ENCODE peak calls at places on chromosome 4, in four cellular contexts. Y is HepG2, O is K562, H is GM12878. Q is an unnamed sample.

GRCh38 chr4:23966720-23967119 is 76.9 kb upstream of the PPARGC1A start:
- DNase-seq in Y (peak), O (no peak), H (no peak), Q (peak)

GRCh38 chr4:56531149-56531770 is 25.7 kb downstream of the ARL9 start:
- DNase-seq in O (no peak), H (no peak), Y (no peak), Q (no peak)

GRCh38 chr4:6767725-6768538 is 14.6 kb upstream of the KIAA0232 start:
- DNase-seq in O (peak), H (no peak), Y (peak), Q (no peak)

GRCh38 chr4:110619401-110620247 is 3.3 kb downstream of the PITX2 start:
- DNase-seq in Y (no peak), H (no peak), O (no peak), Q (no peak)

GRCh38 chr4:147060171-147060931 is 114.7 kb upstream of the TTC29 start:
- DNase-seq in H (no peak), Y (no peak), O (no peak), Q (no peak)

GRCh38 chr4:88177981-88178632 is 19.7 kb upstream of the ABCG2 start:
- DNase-seq in H (no peak), Y (peak), O (peak), Q (no peak)

GRCh38 chr4:152939655-152940054 is 3.5 kb downstream of the FHDC1 start:
- DNase-seq in Y (no peak), H (no peak), O (no peak), Q (no peak)

GRCh38 chr4:70651864-70652506 is 14.3 kb downstream of the JCHAIN start:
- DNase-seq in Y (peak), H (no peak), O (no peak), Q (peak)

GRCh38 chr4:144174401-144175067 is 34.0 kb upstream of the GYPA start:
- DNase-seq in H (peak), O (peak), Y (peak), Q (peak)

GRCh38 chr4:59200992-59201391 is 1999.1 kb upstream of the ADGRL3 start:
- DNase-seq in H (no peak), Y (no peak), O (no peak), Q (no peak)

GRCh38 chr4:183435803-183436202 is 8.6 kb upstream of the CDKN2AIP start:
- DNase-seq in H (no peak), Y (no peak), O (no peak), Q (no peak)

GRCh38 chr4:141913928-141914327 is 277.5 kb downstream of the IL15 start:
- DNase-seq in Y (no peak), H (no peak), O (no peak), Q (no peak)

GRCh38 chr4:98633159-98633558 is 25.3 kb downstream of the TSPAN5 start:
- DNase-seq in H (no peak), Y (no peak), O (no peak), Q (no peak)

GRCh38 chr4:81606796-81607550 is 135.3 kb upstream of the RASGEF1B start:
- DNase-seq in Y (no peak), H (no peak), O (no peak), Q (no peak)
- TF ChIP-seq FOXM1 in Y (no peak), H (no peak), O (no peak), Q (no peak)

GRCh38 chr4:189146994-189147929 is 793.4 kb upstream of the FRG1 start:
- DNase-seq in O (no peak), Y (no peak), H (no peak), Q (no peak)

DNA sequence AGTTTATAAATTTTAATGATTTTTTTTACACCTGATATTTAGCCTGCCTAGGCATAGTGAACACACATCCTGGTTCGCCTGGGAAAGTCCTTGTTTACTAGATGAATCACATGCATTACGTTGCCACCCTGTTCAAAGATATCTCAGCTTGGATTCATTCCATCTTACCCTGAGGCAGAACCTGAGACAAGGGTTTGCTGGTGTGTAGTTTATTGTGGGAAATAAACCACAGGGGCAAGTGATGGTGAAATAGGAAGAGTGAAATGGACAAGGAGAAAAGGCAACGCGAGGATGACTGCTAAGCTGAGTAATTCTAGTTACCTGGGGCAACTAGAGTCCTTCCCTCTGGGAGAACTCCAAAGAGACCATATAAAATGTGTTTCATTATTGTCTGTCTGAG is 797.4 kb upstream of the FRG1 start:
- DNase-seq in H (no peak), O (no peak), Y (no peak), Q (no peak)
- TF ChIP-seq BHLHE40 in H (no peak), O (no peak), Y (no peak), Q (no peak)

DNA sequence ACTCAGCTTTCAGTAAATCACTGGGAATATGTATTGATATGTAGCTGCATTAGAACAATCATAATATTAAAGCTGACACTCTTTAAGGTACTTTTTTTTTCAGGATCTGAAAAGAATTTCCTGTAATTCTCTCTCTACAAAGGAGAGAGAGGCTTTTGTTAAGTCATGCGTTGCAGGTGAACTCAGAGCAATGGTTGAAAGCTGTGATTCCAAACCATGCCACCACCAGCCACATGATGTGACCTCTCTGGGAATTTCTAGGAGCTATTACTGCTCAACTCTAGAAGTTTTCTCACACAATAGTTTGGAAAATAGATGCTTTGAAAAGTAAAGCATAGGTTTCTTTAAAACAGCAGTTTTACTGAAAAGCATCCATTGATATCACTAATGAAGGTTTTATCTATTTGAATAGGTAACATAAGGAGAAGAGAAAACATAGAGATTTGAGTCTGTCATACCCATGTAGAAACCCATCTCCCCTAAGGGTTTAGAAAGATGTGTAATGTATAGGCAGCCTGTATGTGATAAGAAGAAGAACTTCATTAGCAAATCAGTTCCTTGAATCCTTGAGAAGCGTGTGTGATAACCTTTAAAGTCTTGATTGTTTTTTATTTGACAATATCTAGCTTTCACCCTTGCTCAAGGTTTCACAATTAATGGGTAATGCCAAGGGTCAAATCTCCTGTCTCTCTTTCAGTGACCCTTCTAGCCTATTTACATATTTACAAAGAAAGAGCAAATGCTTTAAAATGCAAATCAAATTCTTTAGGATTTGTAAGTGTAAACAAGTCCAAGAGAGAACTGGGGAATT is 161.0 kb upstream of the ANKRD50 start:
- DNase-seq in Y (no peak), H (no peak), O (no peak), Q (no peak)
- TF ChIP-seq FOXM1 in Y (no peak), H (no peak), O (no peak), Q (no peak)

DNA sequence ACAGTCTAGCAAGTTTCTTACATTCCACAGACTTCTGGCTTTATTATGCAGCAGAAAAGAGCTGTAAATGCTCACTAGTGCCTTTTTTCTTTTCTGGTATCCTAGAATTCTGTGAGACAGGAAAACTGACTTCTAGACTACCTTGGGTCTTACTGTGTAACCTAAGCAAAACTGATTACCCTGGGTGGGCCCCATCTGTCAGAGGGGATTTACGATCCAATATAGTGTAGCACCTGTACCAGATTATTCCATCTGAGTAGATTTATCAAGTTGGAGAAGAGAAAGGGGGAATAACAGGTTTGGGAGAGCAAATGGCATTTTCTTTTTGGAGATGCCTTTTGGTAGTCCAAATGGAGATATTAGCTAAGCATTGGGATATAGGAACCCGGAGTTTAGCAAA is 46.7 kb downstream of the FSTL5 start:
- DNase-seq in Y (no peak), H (no peak), O (no peak), Q (no peak)
- TF ChIP-seq BHLHE40 in Y (no peak), H (no peak), O (no peak), Q (no peak)

GRCh38 chr4:177769155-177769554 is 326.9 kb upstream of the AGA start:
- DNase-seq in H (no peak), O (no peak), Y (no peak), Q (no peak)
- TF ChIP-seq FOXM1 in H (no peak), O (no peak), Y (no peak), Q (no peak)

Q was measured in HEK293T.